ENCODE peak calls at places on chromosomes 16 and 17, in six cellular contexts. One of them, this sample, is unnamed.

GRCh38 chr16:78606572-78606971 is 507.1 kb downstream of the WWOX start:
- DNase-seq in neural crest cell: peak
- DNase-seq in IMR-90: no peak
- DNase-seq in ascending aorta: no peak
- DNase-seq in fibroblast of pulmonary artery: no peak
- DNase-seq in heart right ventricle: no peak
- DNase-seq in this sample: no peak

GRCh38 chr16:65731840-65732239 is 610.0 kb upstream of the CDH11 start:
- DNase-seq in neural crest cell: no peak
- DNase-seq in ascending aorta: no peak
- DNase-seq in IMR-90: peak
- DNase-seq in heart right ventricle: no peak
- DNase-seq in fibroblast of pulmonary artery: no peak
- DNase-seq in this sample: no peak

GRCh38 chr17:72822358-72823023 is 270.0 kb downstream of the SLC39A11 start:
- DNase-seq in heart right ventricle: no peak
- DNase-seq in IMR-90: no peak
- DNase-seq in ascending aorta: no peak
- DNase-seq in neural crest cell: no peak
- DNase-seq in fibroblast of pulmonary artery: no peak
- DNase-seq in this sample: no peak

GRCh38 chr17:12977008-12977751 is 40.6 kb downstream of the ELAC2 start:
- DNase-seq in neural crest cell: no peak
- DNase-seq in heart right ventricle: no peak
- DNase-seq in ascending aorta: no peak
- DNase-seq in fibroblast of pulmonary artery: no peak
- DNase-seq in IMR-90: peak
- DNase-seq in this sample: no peak

GRCh38 chr17:36118477-36119353 is 15.1 kb downstream of the CCL4 start:
- DNase-seq in ascending aorta: no peak
- DNase-seq in neural crest cell: no peak
- DNase-seq in fibroblast of pulmonary artery: no peak
- DNase-seq in heart right ventricle: no peak
- DNase-seq in IMR-90: no peak
- DNase-seq in this sample: no peak

GRCh38 chr16:82695806-82696205 is 69.0 kb downstream of the CDH13 start:
- DNase-seq in ascending aorta: no peak
- DNase-seq in heart right ventricle: no peak
- DNase-seq in IMR-90: no peak
- DNase-seq in fibroblast of pulmonary artery: no peak
- DNase-seq in neural crest cell: no peak
- DNase-seq in this sample: no peak

GRCh38 chr16:89343501-89344291 is 126.2 kb downstream of the ZNF778 start:
- DNase-seq in fibroblast of pulmonary artery: no peak
- DNase-seq in IMR-90: peak
- DNase-seq in heart right ventricle: no peak
- DNase-seq in ascending aorta: no peak
- DNase-seq in neural crest cell: no peak
- DNase-seq in this sample: no peak

GRCh38 chr16:87066695-87067556 is 250.3 kb downstream of the C16orf95 start:
- DNase-seq in ascending aorta: no peak
- DNase-seq in heart right ventricle: no peak
- DNase-seq in neural crest cell: no peak
- DNase-seq in IMR-90: no peak
- DNase-seq in fibroblast of pulmonary artery: no peak
- DNase-seq in this sample: no peak

GRCh38 chr16:28821874-28822519 is 802 bp upstream of the ATXN2L start:
- DNase-seq in fibroblast of pulmonary artery: no peak
- DNase-seq in neural crest cell: no peak
- DNase-seq in heart right ventricle: no peak
- DNase-seq in ascending aorta: no peak
- DNase-seq in IMR-90: no peak
- DNase-seq in this sample: no peak

GRCh38 chr17:42561908-42562844 is at the start of gene COASY:
- DNase-seq in IMR-90: peak
- DNase-seq in heart right ventricle: peak
- DNase-seq in ascending aorta: peak
- DNase-seq in neural crest cell: peak
- DNase-seq in fibroblast of pulmonary artery: peak
- DNase-seq in this sample: peak

GRCh38 chr17:49445561-49445960 is 30.9 kb upstream of the PHB1 start:
- DNase-seq in heart right ventricle: no peak
- DNase-seq in IMR-90: no peak
- DNase-seq in ascending aorta: no peak
- DNase-seq in neural crest cell: no peak
- DNase-seq in fibroblast of pulmonary artery: no peak
- DNase-seq in this sample: no peak

GRCh38 chr16:69925311-69925710 is 25.8 kb upstream of the CLEC18A start:
- DNase-seq in IMR-90: no peak
- DNase-seq in neural crest cell: no peak
- DNase-seq in ascending aorta: no peak
- DNase-seq in fibroblast of pulmonary artery: no peak
- DNase-seq in heart right ventricle: no peak
- DNase-seq in this sample: no peak
- TF ChIP-seq CTCF in IMR-90: no peak
- TF ChIP-seq CTCF in neural crest cell: no peak
- TF ChIP-seq CTCF in ascending aorta: no peak
- TF ChIP-seq CTCF in fibroblast of pulmonary artery: no peak
- TF ChIP-seq CTCF in heart right ventricle: no peak
- TF ChIP-seq CTCF in this sample: no peak

GRCh38 chr16:27169511-27170071 is 33.7 kb upstream of the KDM8 start:
- DNase-seq in ascending aorta: no peak
- DNase-seq in neural crest cell: no peak
- DNase-seq in fibroblast of pulmonary artery: peak
- DNase-seq in IMR-90: peak
- DNase-seq in heart right ventricle: no peak
- DNase-seq in this sample: no peak
- TF ChIP-seq CTCF in ascending aorta: no peak
- TF ChIP-seq CTCF in neural crest cell: no peak
- TF ChIP-seq CTCF in fibroblast of pulmonary artery: peak
- TF ChIP-seq CTCF in IMR-90: peak
- TF ChIP-seq CTCF in heart right ventricle: no peak
- TF ChIP-seq CTCF in this sample: no peak

DNA sequence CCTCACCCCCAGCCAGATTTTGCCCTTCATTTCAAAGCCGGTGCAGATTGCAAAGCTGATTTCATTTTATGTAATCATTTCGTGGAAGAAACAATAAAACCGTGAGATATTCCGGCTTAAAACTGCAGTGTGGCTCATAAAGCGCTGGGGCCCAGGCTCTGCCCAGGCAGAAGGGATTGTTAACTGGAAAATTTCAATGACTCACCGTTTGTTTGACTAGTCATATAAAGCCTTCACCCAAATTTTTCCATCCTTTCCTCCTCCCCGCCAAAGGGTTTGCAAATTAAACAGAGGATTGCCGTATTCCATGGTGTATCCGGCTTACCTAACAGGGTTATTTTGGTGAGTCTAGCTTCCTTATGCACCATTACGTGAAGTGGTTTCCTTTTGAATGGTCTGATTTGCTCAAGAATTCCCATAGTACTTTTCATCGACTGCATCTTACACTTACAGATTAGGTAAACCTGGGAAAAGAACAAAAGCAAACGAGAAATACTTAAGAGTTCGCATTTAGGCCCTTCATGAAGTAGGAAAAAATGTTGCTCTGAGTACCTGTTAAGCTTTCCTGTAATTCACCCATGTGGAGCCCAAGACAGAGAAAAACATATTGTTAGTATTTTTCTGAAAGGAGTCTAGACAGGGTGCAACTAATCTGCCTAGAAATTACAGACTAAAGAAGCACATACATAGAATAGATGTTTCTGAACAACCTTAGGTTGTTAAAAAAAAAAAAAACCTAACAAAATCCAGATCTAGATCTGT is 949 bp upstream of the GSPT1 start:
- DNase-seq in heart right ventricle: no peak
- DNase-seq in ascending aorta: no peak
- DNase-seq in neural crest cell: no peak
- DNase-seq in fibroblast of pulmonary artery: no peak
- DNase-seq in IMR-90: peak
- DNase-seq in this sample: no peak
- TF ChIP-seq CTCF in heart right ventricle: no peak
- TF ChIP-seq CTCF in ascending aorta: no peak
- TF ChIP-seq CTCF in neural crest cell: no peak
- TF ChIP-seq CTCF in fibroblast of pulmonary artery: no peak
- TF ChIP-seq CTCF in IMR-90: no peak
- TF ChIP-seq CTCF in this sample: no peak

GRCh38 chr17:45666641-45667040 is 117.5 kb upstream of the CRHR1 start:
- DNase-seq in IMR-90: no peak
- DNase-seq in fibroblast of pulmonary artery: no peak
- DNase-seq in heart right ventricle: no peak
- DNase-seq in ascending aorta: no peak
- DNase-seq in neural crest cell: no peak
- DNase-seq in this sample: no peak

GRCh38 chr17:45663772-45664171 is 120.3 kb upstream of the CRHR1 start:
- DNase-seq in IMR-90: no peak
- DNase-seq in neural crest cell: no peak
- DNase-seq in ascending aorta: no peak
- DNase-seq in heart right ventricle: no peak
- DNase-seq in fibroblast of pulmonary artery: no peak
- DNase-seq in this sample: no peak

GRCh38 chr17:45667591-45668171 is 116.4 kb upstream of the CRHR1 start:
- DNase-seq in heart right ventricle: no peak
- DNase-seq in IMR-90: no peak
- DNase-seq in fibroblast of pulmonary artery: no peak
- DNase-seq in neural crest cell: no peak
- DNase-seq in ascending aorta: no peak
- DNase-seq in this sample: no peak

GRCh38 chr17:45668316-45668715 is 115.8 kb upstream of the CRHR1 start:
- DNase-seq in neural crest cell: no peak
- DNase-seq in heart right ventricle: no peak
- DNase-seq in IMR-90: no peak
- DNase-seq in fibroblast of pulmonary artery: no peak
- DNase-seq in ascending aorta: no peak
- DNase-seq in this sample: no peak

DNA sequence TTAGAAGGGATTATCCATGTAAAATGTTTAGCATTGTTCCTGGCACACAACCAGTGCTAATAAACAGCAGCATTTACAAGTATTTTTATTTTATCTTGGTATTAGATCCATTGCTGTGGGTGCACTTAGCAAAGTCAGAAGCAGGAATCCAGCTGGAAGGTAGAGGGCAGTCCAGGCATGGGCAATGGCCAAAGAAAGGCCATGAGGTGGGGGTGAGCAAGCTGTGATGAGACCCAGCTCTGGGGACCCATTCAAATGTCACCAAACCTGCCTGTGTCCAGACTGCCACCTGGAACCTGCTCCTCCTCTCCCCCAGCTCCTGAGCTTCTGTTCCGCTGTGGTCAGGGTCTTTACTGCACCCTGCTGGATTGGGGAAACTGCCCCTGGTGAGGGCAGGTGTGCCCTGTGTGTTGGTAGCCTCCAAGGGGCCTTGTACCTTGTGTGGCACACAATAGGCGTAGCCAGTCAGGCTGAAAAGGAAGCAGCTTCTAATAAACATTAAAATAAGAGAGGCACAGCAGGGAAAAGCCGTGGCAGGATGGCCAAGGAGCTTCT is 118.0 kb upstream of the CRHR1 start:
- DNase-seq in neural crest cell: no peak
- DNase-seq in IMR-90: no peak
- DNase-seq in fibroblast of pulmonary artery: no peak
- DNase-seq in heart right ventricle: no peak
- DNase-seq in ascending aorta: no peak
- DNase-seq in this sample: no peak
- TF ChIP-seq CTCF in neural crest cell: no peak
- TF ChIP-seq CTCF in IMR-90: no peak
- TF ChIP-seq CTCF in fibroblast of pulmonary artery: no peak
- TF ChIP-seq CTCF in heart right ventricle: no peak
- TF ChIP-seq CTCF in ascending aorta: no peak
- TF ChIP-seq CTCF in this sample: no peak

This sample was measured in activated B cell treated with CpG ODN at 0.5 μM for 24 hours.